ENCODE peak calls at places on chromosomes 1 and 21, in seven cellular contexts. One of them, this sample, is unnamed. For H3K9me3, the result is how much of the 10 kb centered on the place peaks cover.

GRCh38 chr1:87757700-87758099 is 429.0 kb downstream of the LMO4 start:
- DNase-seq in CD4-positive, alpha-beta T cell: no peak
- DNase-seq in CD8-positive, alpha-beta T cell: no peak
- DNase-seq in ascending aorta: no peak
- DNase-seq in upper lobe of right lung: no peak
- DNase-seq in thoracic aorta: no peak
- DNase-seq in endothelial cell of umbilical vein: no peak
- DNase-seq in this sample: no peak

GRCh38 chr1:162740755-162741154 is 49.7 kb upstream of the HSD17B7 start:
- DNase-seq in thoracic aorta: no peak
- DNase-seq in endothelial cell of umbilical vein: no peak
- DNase-seq in upper lobe of right lung: no peak
- DNase-seq in ascending aorta: no peak
- DNase-seq in CD4-positive, alpha-beta T cell: no peak
- DNase-seq in CD8-positive, alpha-beta T cell: no peak
- DNase-seq in this sample: peak

GRCh38 chr1:2632561-2633361 is at the start of gene MMEL1:
- DNase-seq in CD8-positive, alpha-beta T cell: no peak
- DNase-seq in thoracic aorta: no peak
- DNase-seq in endothelial cell of umbilical vein: no peak
- DNase-seq in upper lobe of right lung: peak
- DNase-seq in ascending aorta: peak
- DNase-seq in CD4-positive, alpha-beta T cell: no peak
- DNase-seq in this sample: peak

GRCh38 chr1:149927056-149927534 is 508 bp downstream of the SF3B4 start:
- DNase-seq in CD4-positive, alpha-beta T cell: no peak
- DNase-seq in thoracic aorta: no peak
- DNase-seq in upper lobe of right lung: no peak
- DNase-seq in ascending aorta: no peak
- DNase-seq in CD8-positive, alpha-beta T cell: no peak
- DNase-seq in endothelial cell of umbilical vein: no peak
- DNase-seq in this sample: no peak

GRCh38 chr1:108600504-108600903 is 40.6 kb downstream of the EEIG2 start:
- DNase-seq in thoracic aorta: no peak
- DNase-seq in ascending aorta: no peak
- DNase-seq in upper lobe of right lung: no peak
- DNase-seq in CD4-positive, alpha-beta T cell: no peak
- DNase-seq in CD8-positive, alpha-beta T cell: no peak
- DNase-seq in endothelial cell of umbilical vein: peak
- DNase-seq in this sample: no peak

GRCh38 chr21:31612889-31613785 is 46.4 kb upstream of the SOD1 start:
- DNase-seq in thoracic aorta: no peak
- DNase-seq in endothelial cell of umbilical vein: no peak
- DNase-seq in CD8-positive, alpha-beta T cell: no peak
- DNase-seq in upper lobe of right lung: peak
- DNase-seq in CD4-positive, alpha-beta T cell: no peak
- DNase-seq in ascending aorta: no peak
- DNase-seq in this sample: no peak

GRCh38 chr1:218772575-218772974 is 401.1 kb upstream of the LYPLAL1 start:
- DNase-seq in CD8-positive, alpha-beta T cell: no peak
- DNase-seq in thoracic aorta: no peak
- DNase-seq in CD4-positive, alpha-beta T cell: no peak
- DNase-seq in upper lobe of right lung: no peak
- DNase-seq in endothelial cell of umbilical vein: no peak
- DNase-seq in ascending aorta: no peak
- DNase-seq in this sample: no peak

GRCh38 chr1:187241971-187242370 is 413.2 kb downstream of the PLA2G4A start:
- DNase-seq in CD8-positive, alpha-beta T cell: no peak
- DNase-seq in CD4-positive, alpha-beta T cell: no peak
- DNase-seq in ascending aorta: no peak
- DNase-seq in endothelial cell of umbilical vein: no peak
- DNase-seq in thoracic aorta: no peak
- DNase-seq in upper lobe of right lung: no peak
- DNase-seq in this sample: no peak

GRCh38 chr1:182392045-182393028 is 747 bp upstream of the GLUL start:
- DNase-seq in thoracic aorta: no peak
- DNase-seq in endothelial cell of umbilical vein: no peak
- DNase-seq in CD4-positive, alpha-beta T cell: no peak
- DNase-seq in ascending aorta: peak
- DNase-seq in upper lobe of right lung: peak
- DNase-seq in CD8-positive, alpha-beta T cell: no peak
- DNase-seq in this sample: peak

GRCh38 chr1:207321045-207321789 is at the start of gene CD55:
- DNase-seq in thoracic aorta: peak
- DNase-seq in ascending aorta: peak
- DNase-seq in endothelial cell of umbilical vein: peak
- DNase-seq in CD8-positive, alpha-beta T cell: peak
- DNase-seq in upper lobe of right lung: peak
- DNase-seq in CD4-positive, alpha-beta T cell: peak
- DNase-seq in this sample: peak

GRCh38 chr1:10225573-10225972 is 15.2 kb downstream of the KIF1B start:
- DNase-seq in upper lobe of right lung: no peak
- DNase-seq in CD4-positive, alpha-beta T cell: no peak
- DNase-seq in endothelial cell of umbilical vein: no peak
- DNase-seq in thoracic aorta: no peak
- DNase-seq in CD8-positive, alpha-beta T cell: no peak
- DNase-seq in ascending aorta: no peak
- DNase-seq in this sample: no peak

GRCh38 chr1:219837274-219837993 is 90.9 kb downstream of the SLC30A10 start:
- DNase-seq in thoracic aorta: no peak
- DNase-seq in CD8-positive, alpha-beta T cell: no peak
- DNase-seq in ascending aorta: no peak
- DNase-seq in upper lobe of right lung: no peak
- DNase-seq in endothelial cell of umbilical vein: peak
- DNase-seq in CD4-positive, alpha-beta T cell: no peak
- DNase-seq in this sample: peak

GRCh38 chr1:247639381-247639981 is 34.1 kb downstream of the OR2G3 start:
- DNase-seq in CD8-positive, alpha-beta T cell: peak
- DNase-seq in endothelial cell of umbilical vein: no peak
- DNase-seq in ascending aorta: peak
- DNase-seq in CD4-positive, alpha-beta T cell: no peak
- DNase-seq in thoracic aorta: no peak
- DNase-seq in upper lobe of right lung: peak
- DNase-seq in this sample: no peak

GRCh38 chr1:201396859-201397464 is 2.2 kb downstream of the LAD1 start:
- DNase-seq in CD4-positive, alpha-beta T cell: no peak
- DNase-seq in CD8-positive, alpha-beta T cell: no peak
- DNase-seq in upper lobe of right lung: peak
- DNase-seq in endothelial cell of umbilical vein: no peak
- DNase-seq in thoracic aorta: no peak
- DNase-seq in ascending aorta: no peak
- DNase-seq in this sample: peak

GRCh38 chr1:212760126-212760823 is 31.3 kb downstream of the NSL1 start:
- DNase-seq in upper lobe of right lung: no peak
- DNase-seq in thoracic aorta: no peak
- DNase-seq in endothelial cell of umbilical vein: no peak
- DNase-seq in CD4-positive, alpha-beta T cell: peak
- DNase-seq in ascending aorta: no peak
- DNase-seq in CD8-positive, alpha-beta T cell: peak
- DNase-seq in this sample: no peak

GRCh38 chr1:177495878-177496277 is 325.1 kb downstream of the BRINP2 start:
- DNase-seq in upper lobe of right lung: no peak
- DNase-seq in ascending aorta: no peak
- DNase-seq in CD8-positive, alpha-beta T cell: no peak
- DNase-seq in thoracic aorta: no peak
- DNase-seq in CD4-positive, alpha-beta T cell: no peak
- DNase-seq in endothelial cell of umbilical vein: no peak
- DNase-seq in this sample: no peak

GRCh38 chr1:63780541-63780940 is 6.7 kb downstream of the ROR1 start:
- DNase-seq in thoracic aorta: no peak
- DNase-seq in endothelial cell of umbilical vein: no peak
- DNase-seq in upper lobe of right lung: no peak
- DNase-seq in ascending aorta: no peak
- DNase-seq in CD4-positive, alpha-beta T cell: no peak
- DNase-seq in CD8-positive, alpha-beta T cell: no peak
- DNase-seq in this sample: no peak

GRCh38 chr1:27528701-27529637 is 39.0 kb upstream of the WASF2 start:
- DNase-seq in upper lobe of right lung: no peak
- DNase-seq in ascending aorta: peak
- DNase-seq in endothelial cell of umbilical vein: peak
- DNase-seq in thoracic aorta: no peak
- DNase-seq in CD8-positive, alpha-beta T cell: no peak
- DNase-seq in CD4-positive, alpha-beta T cell: no peak
- DNase-seq in this sample: no peak

GRCh38 chr1:156128749-156129682 is 14.5 kb downstream of the LMNA start:
- DNase-seq in endothelial cell of umbilical vein: peak
- DNase-seq in ascending aorta: peak
- DNase-seq in CD8-positive, alpha-beta T cell: no peak
- DNase-seq in upper lobe of right lung: no peak
- DNase-seq in CD4-positive, alpha-beta T cell: no peak
- DNase-seq in thoracic aorta: no peak
- DNase-seq in this sample: no peak

GRCh38 chr1:65264197-65264929 is 45.0 kb upstream of the DNAJC6 start:
- DNase-seq in CD4-positive, alpha-beta T cell: no peak
- DNase-seq in endothelial cell of umbilical vein: peak
- DNase-seq in thoracic aorta: no peak
- DNase-seq in CD8-positive, alpha-beta T cell: no peak
- DNase-seq in upper lobe of right lung: no peak
- DNase-seq in ascending aorta: no peak
- DNase-seq in this sample: peak

GRCh38 chr1:1398677-1399186 is 403 bp downstream of the CCNL2 start:
- DNase-seq in thoracic aorta: no peak
- DNase-seq in upper lobe of right lung: no peak
- DNase-seq in ascending aorta: no peak
- DNase-seq in CD8-positive, alpha-beta T cell: peak
- DNase-seq in endothelial cell of umbilical vein: no peak
- DNase-seq in CD4-positive, alpha-beta T cell: no peak
- DNase-seq in this sample: no peak

GRCh38 chr1:24228312-24228711 is 41.2 kb upstream of the IFNLR1 start:
- DNase-seq in CD8-positive, alpha-beta T cell: no peak
- DNase-seq in endothelial cell of umbilical vein: no peak
- DNase-seq in upper lobe of right lung: no peak
- DNase-seq in ascending aorta: no peak
- DNase-seq in thoracic aorta: no peak
- DNase-seq in CD4-positive, alpha-beta T cell: no peak
- DNase-seq in this sample: no peak

GRCh38 chr1:199113265-199113869 is 474.5 kb downstream of the PTPRC start:
- DNase-seq in upper lobe of right lung: peak
- DNase-seq in thoracic aorta: no peak
- DNase-seq in CD8-positive, alpha-beta T cell: peak
- DNase-seq in endothelial cell of umbilical vein: peak
- DNase-seq in ascending aorta: no peak
- DNase-seq in CD4-positive, alpha-beta T cell: peak
- DNase-seq in this sample: peak

GRCh38 chr1:27099154-27099903 is 55.6 kb downstream of the SLC9A1 start:
- DNase-seq in thoracic aorta: peak
- DNase-seq in CD8-positive, alpha-beta T cell: no peak
- DNase-seq in CD4-positive, alpha-beta T cell: no peak
- DNase-seq in endothelial cell of umbilical vein: no peak
- DNase-seq in upper lobe of right lung: peak
- DNase-seq in ascending aorta: peak
- DNase-seq in this sample: no peak

GRCh38 chr1:201408176-201408814 is 9.2 kb upstream of the LAD1 start:
- DNase-seq in CD4-positive, alpha-beta T cell: peak
- DNase-seq in upper lobe of right lung: peak
- DNase-seq in thoracic aorta: peak
- DNase-seq in endothelial cell of umbilical vein: peak
- DNase-seq in ascending aorta: peak
- DNase-seq in CD8-positive, alpha-beta T cell: peak
- DNase-seq in this sample: peak

GRCh38 chr1:235946570-235946981 is 79.9 kb upstream of the LYST start:
- DNase-seq in endothelial cell of umbilical vein: no peak
- DNase-seq in CD8-positive, alpha-beta T cell: no peak
- DNase-seq in upper lobe of right lung: no peak
- DNase-seq in thoracic aorta: no peak
- DNase-seq in CD4-positive, alpha-beta T cell: no peak
- DNase-seq in ascending aorta: no peak
- DNase-seq in this sample: no peak

GRCh38 chr1:200154069-200154767 is 126.7 kb downstream of the NR5A2 start:
- DNase-seq in thoracic aorta: no peak
- DNase-seq in CD8-positive, alpha-beta T cell: peak
- DNase-seq in ascending aorta: no peak
- DNase-seq in endothelial cell of umbilical vein: peak
- DNase-seq in upper lobe of right lung: no peak
- DNase-seq in CD4-positive, alpha-beta T cell: peak
- DNase-seq in this sample: peak

GRCh38 chr1:226441629-226442028 is 33.7 kb upstream of the PARP1 start:
- DNase-seq in upper lobe of right lung: no peak
- DNase-seq in CD8-positive, alpha-beta T cell: no peak
- DNase-seq in endothelial cell of umbilical vein: no peak
- DNase-seq in ascending aorta: no peak
- DNase-seq in thoracic aorta: no peak
- DNase-seq in CD4-positive, alpha-beta T cell: no peak
- DNase-seq in this sample: no peak

GRCh38 chr1:8554956-8555534 is 237.1 kb downstream of the SLC45A1 start:
- DNase-seq in endothelial cell of umbilical vein: peak
- DNase-seq in upper lobe of right lung: no peak
- DNase-seq in ascending aorta: no peak
- DNase-seq in CD8-positive, alpha-beta T cell: no peak
- DNase-seq in thoracic aorta: no peak
- DNase-seq in CD4-positive, alpha-beta T cell: no peak
- DNase-seq in this sample: no peak

GRCh38 chr1:52127181-52128175 is 14.4 kb upstream of the ZFYVE9 start:
- DNase-seq in thoracic aorta: no peak
- DNase-seq in CD4-positive, alpha-beta T cell: no peak
- DNase-seq in CD8-positive, alpha-beta T cell: no peak
- DNase-seq in endothelial cell of umbilical vein: peak
- DNase-seq in ascending aorta: no peak
- DNase-seq in upper lobe of right lung: no peak
- DNase-seq in this sample: peak

GRCh38 chr21:23694396-23694795 is 1912.9 kb downstream of the MRPL39 start:
- DNase-seq in endothelial cell of umbilical vein: no peak
- DNase-seq in ascending aorta: no peak
- DNase-seq in CD8-positive, alpha-beta T cell: no peak
- DNase-seq in CD4-positive, alpha-beta T cell: no peak
- DNase-seq in thoracic aorta: no peak
- DNase-seq in upper lobe of right lung: no peak
- DNase-seq in this sample: no peak
- H3K9me3 ChIP-seq in endothelial cell of umbilical vein: under half
- H3K9me3 ChIP-seq in ascending aorta: under half
- H3K9me3 ChIP-seq in CD8-positive, alpha-beta T cell: under half
- H3K9me3 ChIP-seq in CD4-positive, alpha-beta T cell: under half
- H3K9me3 ChIP-seq in thoracic aorta: under half
- H3K9me3 ChIP-seq in upper lobe of right lung: under half
- H3K9me3 ChIP-seq in this sample: under half

GRCh38 chr1:221611930-221612777 is 129.7 kb downstream of the DUSP10 start:
- DNase-seq in CD4-positive, alpha-beta T cell: no peak
- DNase-seq in upper lobe of right lung: no peak
- DNase-seq in CD8-positive, alpha-beta T cell: no peak
- DNase-seq in endothelial cell of umbilical vein: peak
- DNase-seq in ascending aorta: peak
- DNase-seq in thoracic aorta: no peak
- DNase-seq in this sample: no peak
- H3K27ac ChIP-seq in CD4-positive, alpha-beta T cell: no peak
- H3K27ac ChIP-seq in upper lobe of right lung: peak
- H3K27ac ChIP-seq in CD8-positive, alpha-beta T cell: no peak
- H3K27ac ChIP-seq in endothelial cell of umbilical vein: no peak
- H3K27ac ChIP-seq in ascending aorta: no peak
- H3K27ac ChIP-seq in thoracic aorta: no peak
- H3K27ac ChIP-seq in this sample: no peak

GRCh38 chr1:76595024-76595423 is 272.3 kb upstream of the ST6GALNAC5 start:
- DNase-seq in upper lobe of right lung: no peak
- DNase-seq in CD4-positive, alpha-beta T cell: no peak
- DNase-seq in thoracic aorta: no peak
- DNase-seq in ascending aorta: no peak
- DNase-seq in CD8-positive, alpha-beta T cell: no peak
- DNase-seq in endothelial cell of umbilical vein: no peak
- DNase-seq in this sample: peak
- H3K9me3 ChIP-seq in upper lobe of right lung: under half
- H3K9me3 ChIP-seq in CD4-positive, alpha-beta T cell: under half
- H3K9me3 ChIP-seq in thoracic aorta: under half
- H3K9me3 ChIP-seq in ascending aorta: under half
- H3K9me3 ChIP-seq in CD8-positive, alpha-beta T cell: under half
- H3K9me3 ChIP-seq in endothelial cell of umbilical vein: under half
- H3K9me3 ChIP-seq in this sample: under half

GRCh38 chr1:17168480-17168878 is 36.4 kb upstream of the PADI1 start:
- DNase-seq in thoracic aorta: no peak
- DNase-seq in CD4-positive, alpha-beta T cell: no peak
- DNase-seq in CD8-positive, alpha-beta T cell: no peak
- DNase-seq in ascending aorta: no peak
- DNase-seq in endothelial cell of umbilical vein: no peak
- DNase-seq in upper lobe of right lung: no peak
- DNase-seq in this sample: no peak
- H3K27ac ChIP-seq in thoracic aorta: no peak
- H3K27ac ChIP-seq in CD4-positive, alpha-beta T cell: no peak
- H3K27ac ChIP-seq in CD8-positive, alpha-beta T cell: no peak
- H3K27ac ChIP-seq in ascending aorta: no peak
- H3K27ac ChIP-seq in endothelial cell of umbilical vein: no peak
- H3K27ac ChIP-seq in upper lobe of right lung: no peak
- H3K27ac ChIP-seq in this sample: no peak